ENCODE peak calls at places on chromosomes 13 and 19, in six cellular contexts. Z is psoas muscle; Y is fibroblast of lung; C is neural progenitor cell; W is astrocyte of the spinal cord; B is CD8-positive, alpha-beta T cell. T is an unnamed sample.

GRCh38 chr19:9566729-9567128 is 17.6 kb downstream of the ZNF121 start:
- DNase-seq in Y (no peak), B (no peak), Z (no peak), C (no peak), W (peak), T (no peak)

GRCh38 chr13:45989607-45990006 is 62.9 kb downstream of the ZC3H13 start:
- DNase-seq in C (no peak), Y (peak), Z (no peak), W (peak), B (no peak), T (no peak)

GRCh38 chr19:35316560-35316959 is 12.4 kb upstream of the CD22 start:
- DNase-seq in C (no peak), Z (no peak), Y (no peak), B (no peak), W (no peak), T (no peak)

GRCh38 chr19:38952395-38953165 is 21.8 kb downstream of the MRPS12 start:
- DNase-seq in Z (no peak), B (no peak), W (no peak), C (peak), Y (no peak), T (peak)

GRCh38 chr13:74136089-74136658 is 2.0 kb upstream of the KLF12 start:
- DNase-seq in Y (peak), C (no peak), W (peak), Z (peak), B (no peak), T (no peak)

GRCh38 chr19:1882089-1882785 is 3.1 kb downstream of the ABHD17A start:
- DNase-seq in B (peak), C (peak), W (no peak), Y (no peak), Z (no peak), T (peak)

GRCh38 chr19:5293607-5294089 is 47.0 kb downstream of the PTPRS start:
- DNase-seq in W (peak), C (peak), Z (peak), B (no peak), Y (peak), T (no peak)

GRCh38 chr13:68588623-68589022 is 1358.5 kb upstream of the PCDH9 start:
- DNase-seq in C (no peak), Z (no peak), B (no peak), W (no peak), Y (no peak), T (no peak)

GRCh38 chr19:19372656-19373416 is 32.6 kb upstream of the GATAD2A start:
- DNase-seq in Z (no peak), C (no peak), B (no peak), W (peak), Y (no peak), T (no peak)

GRCh38 chr19:8592231-8593009 is 15.2 kb upstream of the MYO1F start:
- DNase-seq in C (peak), B (peak), W (peak), Z (peak), Y (peak), T (peak)

GRCh38 chr13:34254366-34254765 is 436.4 kb downstream of the RFC3 start:
- DNase-seq in W (no peak), C (no peak), Y (no peak), B (no peak), Z (no peak), T (no peak)

GRCh38 chr19:39138221-39139211 is 12.9 kb downstream of the PAK4 start:
- DNase-seq in C (no peak), W (no peak), Y (no peak), Z (no peak), B (no peak), T (no peak)

GRCh38 chr13:34931572-34931971 is 10.5 kb upstream of the NBEA start:
- DNase-seq in Z (no peak), Y (peak), B (no peak), W (no peak), C (no peak), T (no peak)

GRCh38 chr13:25752957-25753540 is 298.8 kb downstream of the SHISA2 start:
- DNase-seq in W (peak), Z (peak), Y (peak), C (no peak), B (no peak), T (peak)

GRCh38 chr13:100298691-100299090 is 209.8 kb downstream of the PCCA start:
- DNase-seq in Y (no peak), B (no peak), C (no peak), Z (no peak), W (no peak), T (no peak)

GRCh38 chr13:42001580-42001979 is 40.7 kb upstream of the VWA8 start:
- DNase-seq in Z (no peak), C (peak), Y (peak), W (peak), B (no peak), T (no peak)

GRCh38 chr19:1241417-1242095 is at the start of gene ATP5F1D:
- DNase-seq in W (peak), Y (peak), Z (peak), C (peak), B (peak), T (peak)

GRCh38 chr19:7815325-7815724 is 14.7 kb upstream of the EVI5L start:
- DNase-seq in W (no peak), Z (no peak), B (no peak), Y (no peak), C (no peak), T (no peak)

GRCh38 chr13:41523396-41523795 is 66.0 kb downstream of the RGCC start:
- DNase-seq in C (no peak), W (no peak), Z (no peak), B (no peak), Y (no peak), T (no peak)

GRCh38 chr19:14542721-14543328 is 13.4 kb downstream of the TECR start:
- DNase-seq in W (no peak), Z (no peak), Y (peak), B (no peak), C (no peak), T (no peak)

GRCh38 chr13:93146584-93147292 is 79.9 kb upstream of the GPC6 start:
- DNase-seq in B (no peak), W (peak), C (no peak), Y (peak), Z (no peak), T (no peak)

GRCh38 chr19:48739835-48740704 is at the start of gene RASIP1:
- DNase-seq in B (no peak), C (peak), Z (no peak), W (no peak), Y (no peak), T (no peak)

GRCh38 chr13:32901994-32902780 is 114.0 kb upstream of the KL start:
- DNase-seq in B (no peak), W (no peak), Y (peak), C (no peak), Z (peak), T (no peak)

GRCh38 chr19:45184115-45184514 is 5.5 kb downstream of the BLOC1S3 start:
- DNase-seq in C (no peak), W (no peak), Y (no peak), B (no peak), Z (no peak), T (no peak)

GRCh38 chr19:1064661-1065605 is 2.0 kb upstream of the ARHGAP45 start:
- DNase-seq in B (peak), W (peak), Y (peak), C (peak), Z (peak), T (peak)

GRCh38 chr13:109744512-109745051 is 41.8 kb downstream of the IRS2 start:
- DNase-seq in Y (peak), Z (peak), C (no peak), B (no peak), W (peak), T (no peak)
- H3K4me3 ChIP-seq in Y (no peak), Z (no peak), C (no peak), B (no peak), W (no peak), T (no peak)

GRCh38 chr13:78601124-78601885 is 2.0 kb downstream of the POU4F1 start:
- DNase-seq in W (no peak), Y (peak), C (peak), Z (no peak), B (no peak), T (no peak)
- H3K4me3 ChIP-seq in W (no peak), Y (no peak), C (peak), Z (peak), B (peak), T (no peak)

GRCh38 chr19:58330458-58330857 is 3.7 kb downstream of the ZSCAN22 start:
- DNase-seq in Y (peak), Z (no peak), C (no peak), B (no peak), W (peak), T (no peak)

GRCh38 chr19:58325623-58326022 is 1.2 kb upstream of the ZSCAN22 start:
- DNase-seq in Y (peak), B (no peak), C (no peak), W (no peak), Z (no peak), T (no peak)

GRCh38 chr19:58326914-58327726 is at the start of gene ZSCAN22:
- DNase-seq in C (peak), Z (peak), W (peak), Y (peak), B (peak), T (peak)

GRCh38 chr19:58328999-58329398 is 2.2 kb downstream of the ZSCAN22 start:
- DNase-seq in Y (no peak), W (no peak), B (no peak), C (peak), Z (no peak), T (no peak)

GRCh38 chr19:58326501-58326913 is 287 bp upstream of the ZSCAN22 start:
- DNase-seq in C (no peak), Z (no peak), W (no peak), Y (no peak), B (no peak), T (no peak)
- H3K4me3 ChIP-seq in C (peak), Z (peak), W (peak), Y (peak), B (peak), T (peak)

DNA sequence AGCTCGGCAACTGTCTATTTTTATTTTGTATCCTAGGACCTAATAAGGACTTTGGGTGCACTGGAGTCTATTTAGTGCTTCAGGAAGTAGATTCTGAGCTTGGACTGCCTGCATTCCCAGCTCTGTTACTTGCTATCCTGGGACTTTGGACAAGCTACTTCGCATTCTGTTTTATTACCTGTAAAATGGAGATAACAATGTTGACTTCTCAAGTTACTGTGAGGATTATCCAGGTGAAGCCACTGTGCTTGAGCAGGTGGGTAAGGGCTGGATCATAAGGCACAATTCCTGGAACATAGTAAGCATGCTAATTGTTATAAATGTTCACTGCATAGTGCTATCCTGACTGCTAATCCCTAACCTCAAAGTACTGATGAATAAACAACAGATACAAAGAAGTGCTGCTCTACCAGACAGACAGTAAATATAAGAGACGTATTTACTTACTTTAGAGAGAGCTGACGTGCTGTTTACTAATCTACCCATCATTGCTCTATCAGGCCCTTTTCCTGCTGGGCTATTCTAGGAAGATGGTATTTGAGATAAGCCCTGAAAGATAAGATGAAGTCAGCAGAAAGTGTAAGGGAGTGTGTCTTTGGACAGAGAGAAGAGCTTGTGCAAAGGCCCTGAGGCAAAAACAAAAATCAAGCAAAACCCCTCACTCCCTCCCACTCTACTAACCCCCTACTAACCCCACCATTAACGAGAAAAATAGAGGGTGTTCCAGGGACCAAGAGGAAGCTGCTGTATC is 50.8 kb upstream of the FLT1 start:
- DNase-seq in C (no peak), B (no peak), W (no peak), Z (no peak), Y (no peak), T (no peak)
- H3K4me3 ChIP-seq in C (no peak), B (no peak), W (no peak), Z (no peak), Y (no peak), T (no peak)

GRCh38 chr19:47419789-47420188 is 462 bp upstream of the MEIS3 start:
- DNase-seq in B (no peak), Z (no peak), W (no peak), C (peak), Y (no peak), T (no peak)

GRCh38 chr19:47417107-47417745 is 2.1 kb downstream of the MEIS3 start:
- DNase-seq in Z (no peak), W (no peak), Y (no peak), C (peak), B (no peak), T (no peak)

GRCh38 chr19:47417746-47418594 is 1.4 kb downstream of the MEIS3 start:
- DNase-seq in B (no peak), C (peak), Z (no peak), Y (no peak), W (no peak), T (no peak)

GRCh38 chr19:47419037-47419783 is at the start of gene MEIS3:
- DNase-seq in B (no peak), W (no peak), Z (no peak), C (peak), Y (no peak), T (no peak)

GRCh38 chr19:47418595-47419036 is 711 bp downstream of the MEIS3 start:
- DNase-seq in B (no peak), C (no peak), Y (no peak), W (no peak), Z (no peak), T (no peak)
- H3K4me3 ChIP-seq in B (peak), C (peak), Y (peak), W (peak), Z (peak), T (no peak)

DNA sequence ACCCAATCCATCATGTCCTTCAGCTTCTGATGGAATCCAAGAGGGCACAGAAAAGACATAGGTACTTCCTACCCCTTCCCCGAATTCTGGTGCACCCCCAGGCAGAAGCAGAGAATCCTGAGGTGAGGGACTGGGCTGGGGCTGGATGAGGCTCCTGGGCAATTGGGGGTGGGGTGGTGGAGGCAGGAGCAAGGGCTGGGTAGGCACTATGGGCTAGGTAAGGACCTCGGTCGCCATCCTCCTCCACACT is 2.8 kb upstream of the KCNC3 start:
- DNase-seq in B (no peak), Y (no peak), Z (no peak), C (no peak), W (no peak), T (no peak)
- H3K4me3 ChIP-seq in B (no peak), Y (no peak), Z (no peak), C (peak), W (no peak), T (no peak)

DNA sequence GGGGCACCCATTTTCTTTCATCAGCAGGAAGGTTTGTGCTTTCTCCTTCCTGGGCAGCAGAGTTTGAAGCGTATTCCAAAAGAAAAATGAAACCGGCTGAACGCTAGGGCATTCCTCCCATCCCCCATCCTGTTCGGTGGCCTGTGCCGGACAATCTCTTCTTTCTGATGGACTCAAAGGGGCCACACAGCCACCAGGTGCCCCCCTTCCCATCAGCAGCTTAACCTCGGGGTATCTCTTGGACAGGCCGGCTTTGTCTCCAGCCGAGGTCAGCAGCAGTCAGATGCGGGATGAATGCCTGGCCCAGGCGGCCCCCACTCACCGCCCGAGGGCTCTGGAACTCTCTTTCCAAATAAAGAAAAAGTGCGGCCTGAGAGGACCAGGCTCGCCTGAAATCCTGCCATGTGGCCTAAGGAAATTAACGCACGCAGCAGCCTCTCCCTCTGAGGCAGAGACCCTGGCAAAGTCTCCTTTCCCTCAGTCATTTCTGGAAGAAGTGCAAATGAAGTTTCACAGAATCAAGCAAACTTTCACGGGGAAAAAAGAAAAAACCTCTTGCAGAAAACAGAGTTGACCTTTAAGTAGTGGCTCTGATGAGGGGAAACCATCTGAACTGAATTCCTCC is 67.8 kb downstream of the RASA3 start:
- DNase-seq in Y (peak), Z (peak), W (peak), C (peak), B (no peak), T (no peak)
- H3K4me3 ChIP-seq in Y (peak), Z (peak), W (peak), C (no peak), B (peak), T (no peak)

T was measured in Jurkat, Clone E6-1.